ENCODE peak calls at places on chromosome 13, in six cellular contexts. U is GM20000; V is SHP77; P is CD4-positive, alpha-beta T cell; T is KG1; B is smooth muscle cell of the brain vasculature. E is an unnamed sample.

GRCh38 chr13:22744688-22745452 is 435.9 kb upstream of the SGCG start:
- DNase-seq in U (no peak), V (no peak), P (no peak), T (no peak), B (no peak), E (no peak)

GRCh38 chr13:44796597-44797517 is 192.4 kb downstream of the NUFIP1 start:
- DNase-seq in U (no peak), V (no peak), P (no peak), T (no peak), B (no peak), E (no peak)

GRCh38 chr13:45143346-45143751 is 23.0 kb downstream of the GTF2F2 start:
- DNase-seq in U (no peak), V (no peak), P (no peak), T (no peak), B (no peak), E (no peak)

GRCh38 chr13:88217372-88217771 is 546.2 kb downstream of the SLITRK5 start:
- DNase-seq in U (no peak), V (no peak), P (no peak), T (no peak), B (no peak), E (no peak)

GRCh38 chr13:36998624-36999041 is 507 bp downstream of the ALG5 start:
- DNase-seq in U (peak), V (peak), P (peak), T (no peak), B (no peak), E (no peak)

GRCh38 chr13:110815471-110816204 is 99.2 kb downstream of the ANKRD10 start:
- DNase-seq in U (no peak), V (peak), P (no peak), T (no peak), B (no peak), E (no peak)

GRCh38 chr13:35164324-35164932 is 222.4 kb downstream of the NBEA start:
- DNase-seq in U (peak), V (peak), P (no peak), T (peak), B (no peak), E (peak)

GRCh38 chr13:37109080-37109678 is 3.7 kb upstream of the CSNK1A1L start:
- DNase-seq in U (peak), V (peak), P (no peak), T (no peak), B (peak), E (no peak)

GRCh38 chr13:43473437-43473836 is 313.3 kb downstream of the ENOX1 start:
- DNase-seq in U (no peak), V (no peak), P (no peak), T (no peak), B (no peak), E (no peak)

GRCh38 chr13:29654807-29655547 is 59.5 kb upstream of the SLC7A1 start:
- DNase-seq in U (no peak), V (no peak), P (no peak), T (no peak), B (no peak), E (no peak)

GRCh38 chr13:26881154-26881553 is 120.6 kb upstream of the GPR12 start:
- DNase-seq in U (no peak), V (no peak), P (no peak), T (no peak), B (no peak), E (no peak)

GRCh38 chr13:25252229-25252628 is 35.1 kb downstream of the MTMR6 start:
- DNase-seq in U (no peak), V (no peak), P (no peak), T (no peak), B (no peak), E (peak)

GRCh38 chr13:25114220-25114619 is 18.3 kb downstream of the PABPC3 start:
- DNase-seq in U (peak), V (peak), P (peak), T (peak), B (peak), E (peak)

GRCh38 chr13:51269039-51269438 is 46.8 kb downstream of the FAM124A start:
- DNase-seq in U (no peak), V (no peak), P (no peak), T (no peak), B (no peak), E (no peak)

E was measured in HL-60.